ENCODE peak calls at places on chromosomes 5 and 9, in eight cellular contexts. One of them, this sample, is unnamed. For H3K4me1, the result is how much of the 10 kb centered on the place peaks cover.

GRCh38 chr9:136847065-136847826 is 2.0 kb upstream of the PHPT1 start:
- DNase-seq in SK-N-SH: peak
- DNase-seq in OCI-LY7: peak
- DNase-seq in mammary epithelial cell: no peak
- DNase-seq in DND-41: peak
- DNase-seq in testis: peak
- DNase-seq in tibial nerve: no peak
- DNase-seq in lower lobe of right lung: peak
- DNase-seq in this sample: peak

GRCh38 chr9:37197158-37198033 is 77.0 kb downstream of the ZCCHC7 start:
- DNase-seq in testis: no peak
- DNase-seq in tibial nerve: no peak
- DNase-seq in mammary epithelial cell: peak
- DNase-seq in OCI-LY7: peak
- DNase-seq in lower lobe of right lung: no peak
- DNase-seq in SK-N-SH: peak
- DNase-seq in DND-41: peak
- DNase-seq in this sample: no peak

GRCh38 chr9:5493597-5494511 is 16.5 kb upstream of the PDCD1LG2 start:
- DNase-seq in tibial nerve: no peak
- DNase-seq in DND-41: no peak
- DNase-seq in testis: peak
- DNase-seq in OCI-LY7: peak
- DNase-seq in mammary epithelial cell: peak
- DNase-seq in lower lobe of right lung: peak
- DNase-seq in SK-N-SH: no peak
- DNase-seq in this sample: peak

GRCh38 chr9:114156311-114156657 is 947 bp downstream of the COL27A1 start:
- DNase-seq in lower lobe of right lung: no peak
- DNase-seq in SK-N-SH: no peak
- DNase-seq in OCI-LY7: no peak
- DNase-seq in DND-41: no peak
- DNase-seq in mammary epithelial cell: no peak
- DNase-seq in tibial nerve: no peak
- DNase-seq in testis: no peak
- DNase-seq in this sample: no peak

GRCh38 chr9:124297553-124297905 is 39.8 kb downstream of the NEK6 start:
- DNase-seq in lower lobe of right lung: peak
- DNase-seq in tibial nerve: peak
- DNase-seq in OCI-LY7: no peak
- DNase-seq in DND-41: no peak
- DNase-seq in testis: peak
- DNase-seq in mammary epithelial cell: peak
- DNase-seq in SK-N-SH: no peak
- DNase-seq in this sample: peak

GRCh38 chr5:88244686-88245085 is 24.0 kb downstream of the TMEM161B start:
- DNase-seq in mammary epithelial cell: peak
- DNase-seq in testis: no peak
- DNase-seq in OCI-LY7: no peak
- DNase-seq in tibial nerve: no peak
- DNase-seq in DND-41: no peak
- DNase-seq in SK-N-SH: no peak
- DNase-seq in lower lobe of right lung: no peak
- DNase-seq in this sample: peak

GRCh38 chr9:129697111-129697955 is 31.9 kb downstream of the PRRX2 start:
- DNase-seq in lower lobe of right lung: no peak
- DNase-seq in testis: peak
- DNase-seq in OCI-LY7: no peak
- DNase-seq in SK-N-SH: peak
- DNase-seq in tibial nerve: peak
- DNase-seq in mammary epithelial cell: no peak
- DNase-seq in DND-41: no peak
- DNase-seq in this sample: peak

GRCh38 chr9:86865957-86866356 is 81.3 kb downstream of the GAS1 start:
- DNase-seq in mammary epithelial cell: no peak
- DNase-seq in testis: no peak
- DNase-seq in OCI-LY7: no peak
- DNase-seq in DND-41: no peak
- DNase-seq in SK-N-SH: no peak
- DNase-seq in tibial nerve: no peak
- DNase-seq in lower lobe of right lung: no peak
- DNase-seq in this sample: no peak

GRCh38 chr5:117590944-117591343 is 1016.3 kb upstream of the SEMA6A start:
- DNase-seq in OCI-LY7: peak
- DNase-seq in DND-41: no peak
- DNase-seq in lower lobe of right lung: no peak
- DNase-seq in tibial nerve: no peak
- DNase-seq in testis: no peak
- DNase-seq in SK-N-SH: peak
- DNase-seq in mammary epithelial cell: no peak
- DNase-seq in this sample: no peak

GRCh38 chr9:100499460-100499859 is 26.5 kb downstream of the TMEFF1 start:
- DNase-seq in mammary epithelial cell: no peak
- DNase-seq in SK-N-SH: no peak
- DNase-seq in OCI-LY7: no peak
- DNase-seq in testis: no peak
- DNase-seq in lower lobe of right lung: no peak
- DNase-seq in tibial nerve: no peak
- DNase-seq in DND-41: no peak
- DNase-seq in this sample: no peak

GRCh38 chr5:108430931-108431608 is 49.2 kb upstream of the FBXL17 start:
- DNase-seq in SK-N-SH: no peak
- DNase-seq in lower lobe of right lung: no peak
- DNase-seq in testis: no peak
- DNase-seq in OCI-LY7: no peak
- DNase-seq in DND-41: no peak
- DNase-seq in tibial nerve: no peak
- DNase-seq in mammary epithelial cell: no peak
- DNase-seq in this sample: no peak

GRCh38 chr9:123883634-123884033 is 46.3 kb downstream of the DENND1A start:
- DNase-seq in mammary epithelial cell: no peak
- DNase-seq in testis: no peak
- DNase-seq in tibial nerve: no peak
- DNase-seq in lower lobe of right lung: no peak
- DNase-seq in DND-41: no peak
- DNase-seq in OCI-LY7: no peak
- DNase-seq in SK-N-SH: no peak
- DNase-seq in this sample: no peak

GRCh38 chr9:70924380-70924779 is 197.0 kb downstream of the TRPM3 start:
- DNase-seq in mammary epithelial cell: peak
- DNase-seq in DND-41: no peak
- DNase-seq in lower lobe of right lung: no peak
- DNase-seq in SK-N-SH: no peak
- DNase-seq in OCI-LY7: no peak
- DNase-seq in testis: no peak
- DNase-seq in tibial nerve: no peak
- DNase-seq in this sample: peak

GRCh38 chr9:124132671-124133147 is 121.1 kb downstream of the LHX2 start:
- DNase-seq in SK-N-SH: no peak
- DNase-seq in tibial nerve: no peak
- DNase-seq in testis: no peak
- DNase-seq in DND-41: no peak
- DNase-seq in mammary epithelial cell: no peak
- DNase-seq in OCI-LY7: no peak
- DNase-seq in lower lobe of right lung: no peak
- DNase-seq in this sample: peak

GRCh38 chr5:5025774-5026406 is 114.2 kb upstream of the ADAMTS16 start:
- DNase-seq in DND-41: peak
- DNase-seq in OCI-LY7: peak
- DNase-seq in mammary epithelial cell: no peak
- DNase-seq in testis: no peak
- DNase-seq in lower lobe of right lung: no peak
- DNase-seq in SK-N-SH: peak
- DNase-seq in tibial nerve: no peak
- DNase-seq in this sample: no peak

GRCh38 chr9:91978739-91979414 is 28.8 kb upstream of the ROR2 start:
- DNase-seq in SK-N-SH: no peak
- DNase-seq in DND-41: no peak
- DNase-seq in tibial nerve: no peak
- DNase-seq in lower lobe of right lung: no peak
- DNase-seq in testis: peak
- DNase-seq in mammary epithelial cell: peak
- DNase-seq in OCI-LY7: peak
- DNase-seq in this sample: peak

GRCh38 chr9:127013597-127013996 is 99.0 kb downstream of the RALGPS1 start:
- DNase-seq in tibial nerve: no peak
- DNase-seq in mammary epithelial cell: no peak
- DNase-seq in SK-N-SH: no peak
- DNase-seq in OCI-LY7: no peak
- DNase-seq in testis: no peak
- DNase-seq in lower lobe of right lung: no peak
- DNase-seq in DND-41: no peak
- DNase-seq in this sample: no peak

DNA sequence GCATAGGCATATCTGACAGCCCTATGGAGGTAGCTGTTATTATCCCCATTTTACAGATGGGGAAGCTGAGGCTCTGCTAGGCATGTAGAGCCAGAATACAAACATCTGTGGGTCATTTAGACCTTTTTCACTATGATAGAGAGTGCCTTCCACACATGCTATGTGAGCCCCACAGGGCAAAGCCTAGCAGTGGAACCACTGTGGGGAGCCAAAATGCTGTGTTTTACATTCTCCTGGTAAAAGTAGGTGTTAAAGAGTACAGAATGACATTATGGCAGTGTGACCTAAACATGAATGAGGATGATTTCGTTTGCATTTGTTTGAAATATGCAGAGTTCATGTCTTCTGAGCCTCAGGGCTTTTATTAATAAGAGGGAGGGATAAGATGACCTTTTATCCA is 265.2 kb downstream of the MAST4 start:
- DNase-seq in tibial nerve: no peak
- DNase-seq in mammary epithelial cell: no peak
- DNase-seq in testis: no peak
- DNase-seq in DND-41: no peak
- DNase-seq in OCI-LY7: no peak
- DNase-seq in lower lobe of right lung: no peak
- DNase-seq in SK-N-SH: no peak
- DNase-seq in this sample: no peak
- TF ChIP-seq CTCF in tibial nerve: no peak
- TF ChIP-seq CTCF in mammary epithelial cell: peak
- TF ChIP-seq CTCF in testis: no peak
- TF ChIP-seq CTCF in DND-41: peak
- TF ChIP-seq CTCF in OCI-LY7: no peak
- TF ChIP-seq CTCF in lower lobe of right lung: no peak
- TF ChIP-seq CTCF in SK-N-SH: no peak
- TF ChIP-seq CTCF in this sample: no peak

DNA sequence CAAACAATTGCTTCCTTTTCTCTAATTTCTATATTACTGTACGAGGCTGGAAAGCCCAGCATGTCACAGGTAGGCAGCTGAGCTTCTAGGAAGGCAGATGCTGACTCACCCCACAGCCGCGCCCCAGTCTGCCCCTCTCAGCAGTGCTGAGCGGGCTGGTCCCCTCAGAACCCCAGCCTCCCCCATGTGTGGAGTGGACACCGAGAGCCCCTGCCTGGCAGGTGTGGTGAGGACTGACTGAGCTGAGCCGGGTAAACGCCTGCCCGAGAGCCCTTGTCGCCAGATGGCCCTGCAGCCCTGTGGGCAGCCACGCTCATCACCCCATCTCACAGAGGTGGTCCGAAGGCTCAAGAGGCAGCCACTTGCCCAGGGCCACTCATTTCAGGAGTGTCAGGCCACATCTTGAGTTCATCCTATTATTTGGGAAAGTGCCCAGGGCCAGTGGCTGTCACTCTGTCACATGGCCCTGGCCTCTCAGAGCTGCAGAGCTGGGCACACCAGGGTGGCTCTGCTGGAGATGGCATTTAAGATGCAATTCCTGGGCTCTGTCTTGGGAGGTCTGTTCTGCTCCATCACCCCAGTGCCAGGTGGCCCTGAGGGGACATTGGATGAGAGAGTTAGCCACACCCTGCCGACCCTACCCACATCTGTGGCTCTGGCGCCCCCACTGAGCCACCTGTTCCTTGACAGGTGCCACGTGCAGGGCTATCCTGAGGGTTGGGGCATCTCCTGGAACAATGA is 12.5 kb downstream of the CARD19 start:
- DNase-seq in SK-N-SH: no peak
- DNase-seq in tibial nerve: peak
- DNase-seq in lower lobe of right lung: peak
- DNase-seq in DND-41: no peak
- DNase-seq in OCI-LY7: peak
- DNase-seq in mammary epithelial cell: no peak
- DNase-seq in testis: no peak
- DNase-seq in this sample: no peak
- H3K4me1 ChIP-seq in SK-N-SH: under half
- H3K4me1 ChIP-seq in tibial nerve: under half
- H3K4me1 ChIP-seq in lower lobe of right lung: under half
- H3K4me1 ChIP-seq in DND-41: under half
- H3K4me1 ChIP-seq in OCI-LY7: under half
- H3K4me1 ChIP-seq in mammary epithelial cell: under half
- H3K4me1 ChIP-seq in testis: under half
- H3K4me1 ChIP-seq in this sample: under half

GRCh38 chr9:81826541-81826906 is 101.7 kb upstream of the SPATA31D4 start:
- DNase-seq in lower lobe of right lung: peak
- DNase-seq in mammary epithelial cell: no peak
- DNase-seq in SK-N-SH: no peak
- DNase-seq in tibial nerve: peak
- DNase-seq in OCI-LY7: no peak
- DNase-seq in testis: no peak
- DNase-seq in DND-41: no peak
- DNase-seq in this sample: peak
- TF ChIP-seq CTCF in lower lobe of right lung: no peak
- TF ChIP-seq CTCF in mammary epithelial cell: no peak
- TF ChIP-seq CTCF in SK-N-SH: no peak
- TF ChIP-seq CTCF in tibial nerve: peak
- TF ChIP-seq CTCF in OCI-LY7: no peak
- TF ChIP-seq CTCF in testis: no peak
- TF ChIP-seq CTCF in DND-41: no peak
- TF ChIP-seq CTCF in this sample: no peak

DNA sequence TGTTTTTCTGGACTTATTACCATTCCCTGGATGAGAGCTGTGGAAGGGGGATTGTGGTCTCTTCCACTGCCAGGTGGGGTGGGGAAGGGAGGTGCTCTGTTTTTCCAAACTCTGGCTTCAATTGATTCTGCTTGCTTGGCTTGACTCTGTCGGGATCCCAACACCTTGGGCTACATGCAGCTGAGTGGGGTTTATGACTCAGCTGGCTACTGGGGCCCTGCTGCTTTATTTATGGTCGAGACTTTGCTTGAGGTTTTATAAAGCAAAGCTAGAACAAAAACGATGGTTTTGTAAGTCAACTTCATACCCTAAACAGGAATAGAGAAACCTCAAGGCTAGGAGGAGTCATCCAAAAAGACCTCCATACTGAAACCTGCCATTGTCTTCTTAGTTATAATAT is 76.3 kb downstream of the AOPEP start:
- DNase-seq in DND-41: no peak
- DNase-seq in tibial nerve: no peak
- DNase-seq in OCI-LY7: no peak
- DNase-seq in SK-N-SH: no peak
- DNase-seq in mammary epithelial cell: peak
- DNase-seq in testis: no peak
- DNase-seq in lower lobe of right lung: no peak
- DNase-seq in this sample: peak
- H3K4me1 ChIP-seq in DND-41: under half
- H3K4me1 ChIP-seq in tibial nerve: under half
- H3K4me1 ChIP-seq in OCI-LY7: under half
- H3K4me1 ChIP-seq in SK-N-SH: under half
- H3K4me1 ChIP-seq in mammary epithelial cell: under half
- H3K4me1 ChIP-seq in testis: under half
- H3K4me1 ChIP-seq in lower lobe of right lung: under half
- H3K4me1 ChIP-seq in this sample: under half

GRCh38 chr9:88681434-88681833 is 146.5 kb downstream of the NXNL2 start:
- DNase-seq in DND-41: no peak
- DNase-seq in testis: no peak
- DNase-seq in lower lobe of right lung: no peak
- DNase-seq in tibial nerve: no peak
- DNase-seq in mammary epithelial cell: no peak
- DNase-seq in OCI-LY7: no peak
- DNase-seq in SK-N-SH: no peak
- DNase-seq in this sample: no peak
- TF ChIP-seq CTCF in DND-41: no peak
- TF ChIP-seq CTCF in testis: no peak
- TF ChIP-seq CTCF in lower lobe of right lung: no peak
- TF ChIP-seq CTCF in tibial nerve: no peak
- TF ChIP-seq CTCF in mammary epithelial cell: no peak
- TF ChIP-seq CTCF in OCI-LY7: no peak
- TF ChIP-seq CTCF in SK-N-SH: no peak
- TF ChIP-seq CTCF in this sample: no peak

This sample was measured in astrocyte.